ENCODE peak calls at places on chromosomes 12 and 14, in six cellular contexts. A is thoracic aorta, I is AG09319, N is cardiac muscle cell, D is AG09309, L is fibroblast of lung. P is an unnamed sample.

GRCh38 chr12:47981496-47982260 is 18.3 kb downstream of the TMEM106C start:
- DNase-seq in L (no peak), D (no peak), I (no peak), A (no peak), N (no peak), P (no peak)

GRCh38 chr14:49550284-49551184 is 35.6 kb downstream of the RPS29 start:
- DNase-seq in A (no peak), L (peak), D (no peak), I (no peak), N (peak), P (no peak)

GRCh38 chr14:75299064-75299463 is 20.4 kb downstream of the FOS start:
- DNase-seq in A (no peak), D (no peak), N (peak), I (no peak), L (peak), P (no peak)

GRCh38 chr14:53493310-53493709 is 340.2 kb upstream of the DDHD1 start:
- DNase-seq in I (no peak), L (no peak), N (no peak), A (no peak), D (no peak), P (no peak)

GRCh38 chr12:63276537-63277365 is 125.8 kb upstream of the AVPR1A start:
- DNase-seq in A (no peak), I (peak), L (peak), N (peak), D (no peak), P (peak)

GRCh38 chr12:30646821-30647220 is 48.8 kb downstream of the IPO8 start:
- DNase-seq in I (no peak), N (peak), A (no peak), D (no peak), L (no peak), P (no peak)

GRCh38 chr12:49631336-49631907 is 8.1 kb downstream of the PRPF40B start:
- DNase-seq in D (no peak), N (no peak), L (no peak), A (no peak), I (no peak), P (no peak)

GRCh38 chr14:54001189-54001878 is 44.7 kb upstream of the BMP4 start:
- DNase-seq in L (no peak), I (no peak), N (peak), A (no peak), D (no peak), P (no peak)

GRCh38 chr12:3803865-3804472 is 51.1 kb upstream of the CRACR2A start:
- DNase-seq in L (peak), N (peak), I (peak), D (peak), A (peak), P (peak)

GRCh38 chr14:33564774-33565630 is 385.9 kb downstream of the EGLN3 start:
- DNase-seq in I (no peak), L (no peak), D (no peak), N (peak), A (no peak), P (no peak)

GRCh38 chr14:103314496-103315277 is 19.4 kb upstream of the EIF5 start:
- DNase-seq in D (no peak), N (no peak), A (no peak), L (no peak), I (no peak), P (no peak)

GRCh38 chr14:51719970-51720369 is 68.3 kb downstream of the FRMD6 start:
- DNase-seq in D (no peak), A (no peak), N (no peak), L (no peak), I (no peak), P (no peak)

GRCh38 chr12:45402288-45402687 is 186.4 kb downstream of the ANO6 start:
- DNase-seq in A (no peak), I (no peak), L (peak), D (no peak), N (no peak), P (no peak)

GRCh38 chr12:1435456-1435855 is 158.9 kb downstream of the FBXL14 start:
- DNase-seq in N (peak), L (peak), A (no peak), I (no peak), D (no peak), P (no peak)

GRCh38 chr12:129109174-129110001 is 256.1 kb downstream of the GLT1D1 start:
- DNase-seq in D (no peak), N (no peak), L (no peak), A (no peak), I (no peak), P (no peak)

GRCh38 chr12:12734054-12734453 is 16.9 kb downstream of the CDKN1B start:
- DNase-seq in I (no peak), L (peak), A (no peak), N (peak), D (no peak), P (no peak)

GRCh38 chr14:73776194-73776537 is 62.0 kb upstream of the PNMA1 start:
- DNase-seq in A (no peak), D (no peak), I (no peak), L (no peak), N (peak), P (no peak)

GRCh38 chr12:122726056-122726558 is 4.5 kb downstream of the HCAR1 start:
- DNase-seq in I (no peak), L (no peak), D (no peak), A (no peak), N (no peak), P (no peak)

GRCh38 chr14:64628940-64629403 is 75.3 kb upstream of the PLEKHG3 start:
- DNase-seq in N (peak), I (peak), L (peak), D (peak), A (no peak), P (no peak)

GRCh38 chr12:40028296-40028695 is 77.6 kb downstream of the SLC2A13 start:
- DNase-seq in A (no peak), D (no peak), I (no peak), N (no peak), L (no peak), P (no peak)

GRCh38 chr12:51862947-51863346 is 14.4 kb upstream of the FIGNL2 start:
- DNase-seq in N (no peak), A (no peak), I (no peak), D (no peak), L (no peak), P (no peak)

DNA sequence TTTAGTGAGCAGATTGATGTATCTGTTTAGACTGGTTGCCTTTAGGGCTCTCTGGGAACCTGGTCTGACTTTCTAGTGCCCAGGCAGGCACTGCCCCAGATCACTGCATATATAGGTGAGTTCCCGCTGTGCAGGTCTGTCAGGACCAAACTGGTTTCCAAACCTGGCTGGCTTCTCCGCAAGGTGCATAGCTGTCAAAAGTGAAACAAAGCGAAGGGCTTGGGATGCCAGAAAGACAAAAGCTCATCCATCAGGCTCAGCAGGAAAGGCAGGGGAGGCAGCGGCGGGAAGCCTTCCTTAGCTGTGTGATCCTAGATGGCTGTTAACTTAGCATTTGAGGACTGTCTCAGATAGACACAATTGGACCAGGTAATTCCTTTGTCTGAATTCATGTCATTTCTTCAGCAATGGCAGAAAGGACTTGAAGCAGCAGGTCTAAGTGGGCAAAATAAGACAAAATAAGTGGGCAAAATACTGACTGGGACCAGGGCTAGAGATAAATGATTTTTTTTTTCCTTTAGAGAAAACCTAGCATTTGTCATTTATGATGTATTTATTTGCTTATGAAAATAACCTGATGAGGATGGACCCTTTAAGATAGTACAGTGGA is 128.6 kb upstream of the DYRK2 start:
- DNase-seq in D (no peak), A (no peak), I (no peak), L (no peak), N (no peak), P (no peak)
- TF ChIP-seq CTCF in D (no peak), A (no peak), I (no peak), L (no peak), N (no peak), P (no peak)

GRCh38 chr12:10716704-10717315 is 6.3 kb downstream of the YBX3 start:
- DNase-seq in A (peak), D (peak), N (peak), I (peak), L (peak), P (no peak)
- TF ChIP-seq CTCF in A (no peak), D (no peak), N (no peak), I (no peak), L (no peak), P (no peak)

GRCh38 chr12:46518184-46518583 is 145.6 kb upstream of the SLC38A2 start:
- DNase-seq in A (no peak), I (no peak), N (no peak), D (no peak), L (peak), P (no peak)

GRCh38 chr12:46516933-46517578 is 144.5 kb upstream of the SLC38A2 start:
- DNase-seq in D (no peak), I (no peak), L (no peak), N (no peak), A (no peak), P (no peak)

GRCh38 chr12:46516238-46516932 is 143.8 kb upstream of the SLC38A2 start:
- DNase-seq in A (no peak), D (no peak), I (no peak), N (no peak), L (no peak), P (no peak)

GRCh38 chr12:46518729-46519128 is 146.2 kb upstream of the SLC38A2 start:
- DNase-seq in D (no peak), I (no peak), L (peak), A (no peak), N (no peak), P (no peak)

DNA sequence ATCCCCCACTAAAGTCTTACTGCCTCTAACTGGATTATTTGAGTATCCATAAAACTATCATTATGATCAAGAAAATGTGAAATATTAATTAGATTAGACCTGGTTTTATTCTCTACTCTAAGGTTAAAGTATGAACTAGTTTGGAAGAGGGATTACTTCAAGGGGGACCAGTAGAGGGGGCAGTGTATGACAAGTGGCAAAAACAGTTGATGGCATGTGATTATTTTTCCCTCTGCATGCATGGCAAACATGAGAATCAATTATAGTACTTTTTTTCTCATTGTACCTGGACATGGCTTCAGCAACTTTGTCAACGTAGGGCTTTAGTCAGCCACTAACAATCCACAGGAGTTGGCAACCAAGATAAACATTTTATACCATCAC is 145.0 kb upstream of the SLC38A2 start:
- DNase-seq in A (no peak), D (no peak), I (no peak), L (no peak), N (no peak), P (no peak)
- TF ChIP-seq CTCF in A (no peak), D (no peak), I (no peak), L (no peak), N (no peak), P (no peak)

GRCh38 chr14:92473261-92473946 is 40.2 kb upstream of the RIN3 start:
- DNase-seq in N (peak), L (peak), A (no peak), D (peak), I (peak), P (no peak)

GRCh38 chr14:92475037-92475436 is 38.5 kb upstream of the RIN3 start:
- DNase-seq in N (no peak), I (no peak), D (no peak), A (no peak), L (no peak), P (no peak)

GRCh38 chr14:92473947-92474535 is 39.5 kb upstream of the RIN3 start:
- DNase-seq in I (no peak), D (no peak), A (no peak), N (no peak), L (no peak), P (no peak)

GRCh38 chr14:92472860-92473259 is 40.7 kb upstream of the RIN3 start:
- DNase-seq in L (no peak), N (no peak), D (no peak), A (no peak), I (no peak), P (no peak)

GRCh38 chr14:92475451-92476187 is 38.0 kb upstream of the RIN3 start:
- DNase-seq in N (peak), L (peak), D (no peak), A (no peak), I (peak), P (no peak)
- TF ChIP-seq CTCF in N (no peak), L (no peak), D (no peak), A (no peak), I (no peak), P (no peak)

DNA sequence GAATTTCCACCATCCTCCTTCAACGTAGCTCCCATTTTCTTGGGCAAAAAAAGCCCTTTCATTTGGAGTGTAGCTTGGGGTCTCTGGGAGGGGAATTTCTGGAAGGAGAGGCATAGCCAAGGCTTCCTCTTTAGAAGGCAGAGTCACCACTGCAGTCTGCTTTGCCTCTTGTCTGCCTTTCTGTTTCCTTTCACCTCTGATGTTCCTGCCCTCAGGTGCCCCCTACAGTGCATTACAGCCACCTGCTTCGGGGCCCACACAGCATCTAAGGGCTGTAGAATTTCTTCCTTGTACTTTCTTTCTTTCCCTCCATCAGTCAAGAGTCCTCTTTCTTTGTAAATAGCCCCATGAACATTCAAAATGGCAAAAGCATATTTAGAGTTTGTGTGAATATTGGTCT is 1313.9 kb downstream of the TMEM121 start:
- DNase-seq in N (no peak), D (no peak), I (no peak), A (no peak), L (no peak), P (no peak)
- TF ChIP-seq CTCF in N (no peak), D (no peak), I (no peak), A (no peak), L (no peak), P (no peak)